ENCODE peak calls at places on chromosomes 12 and 14, in four cellular contexts. One of them, this sample, is unnamed.

GRCh38 chr12:10392394-10392930 is 2.6 kb upstream of the KLRK1 start:
- DNase-seq in aorta: peak; percentile 67
- DNase-seq in epithelial cell of prostate: peak; percentile 71
- DNase-seq in tibial nerve: peak; percentile 30
- DNase-seq in this sample: no peak

GRCh38 chr12:121175383-121176119 is 34.4 kb upstream of the P2RX4 start:
- DNase-seq in aorta: peak; percentile 54
- DNase-seq in epithelial cell of prostate: no peak
- DNase-seq in tibial nerve: no peak
- DNase-seq in this sample: no peak

GRCh38 chr12:12776261-12776660 is 9.2 kb upstream of the APOLD1 start:
- DNase-seq in aorta: no peak
- DNase-seq in epithelial cell of prostate: no peak
- DNase-seq in tibial nerve: no peak
- DNase-seq in this sample: no peak

GRCh38 chr12:64780531-64781373 is 21.5 kb upstream of the GNS start:
- DNase-seq in aorta: peak; percentile 60
- DNase-seq in epithelial cell of prostate: no peak
- DNase-seq in tibial nerve: no peak
- DNase-seq in this sample: peak; percentile 17

GRCh38 chr12:33628087-33628486 is 188.5 kb upstream of the SYT10 start:
- DNase-seq in aorta: no peak
- DNase-seq in epithelial cell of prostate: no peak
- DNase-seq in tibial nerve: no peak
- DNase-seq in this sample: no peak

GRCh38 chr12:91460457-91460856 is 277.8 kb upstream of the DCN start:
- DNase-seq in aorta: no peak
- DNase-seq in epithelial cell of prostate: no peak
- DNase-seq in tibial nerve: no peak
- DNase-seq in this sample: no peak

GRCh38 chr12:68176252-68176651 is 16.7 kb upstream of the IFNG start:
- DNase-seq in aorta: no peak
- DNase-seq in epithelial cell of prostate: no peak
- DNase-seq in tibial nerve: no peak
- DNase-seq in this sample: no peak

GRCh38 chr12:127803545-127803944 is 463.4 kb upstream of the TMEM132C start:
- DNase-seq in aorta: no peak
- DNase-seq in epithelial cell of prostate: no peak
- DNase-seq in tibial nerve: no peak
- DNase-seq in this sample: no peak

GRCh38 chr14:34258318-34258717 is 203.7 kb downstream of the SPTSSA start:
- DNase-seq in aorta: no peak
- DNase-seq in epithelial cell of prostate: no peak
- DNase-seq in tibial nerve: no peak
- DNase-seq in this sample: no peak

GRCh38 chr12:59429766-59430165 is 166.1 kb upstream of the SLC16A7 start:
- DNase-seq in aorta: no peak
- DNase-seq in epithelial cell of prostate: no peak
- DNase-seq in tibial nerve: no peak
- DNase-seq in this sample: no peak

GRCh38 chr14:93028724-93029076 is 87.0 kb downstream of the ITPK1 start:
- DNase-seq in aorta: no peak
- DNase-seq in epithelial cell of prostate: no peak
- DNase-seq in tibial nerve: no peak
- DNase-seq in this sample: no peak

GRCh38 chr12:53805801-53806200 is 54.0 kb upstream of the CISTR start:
- DNase-seq in aorta: no peak
- DNase-seq in epithelial cell of prostate: no peak
- DNase-seq in tibial nerve: no peak
- DNase-seq in this sample: no peak

GRCh38 chr14:104697892-104698583 is 8.6 kb downstream of the INF2 start:
- DNase-seq in aorta: no peak
- DNase-seq in epithelial cell of prostate: no peak
- DNase-seq in tibial nerve: no peak
- DNase-seq in this sample: no peak

GRCh38 chr14:99118046-99118721 is 153.8 kb downstream of the BCL11B start:
- DNase-seq in aorta: peak; percentile 27
- DNase-seq in epithelial cell of prostate: no peak
- DNase-seq in tibial nerve: no peak
- DNase-seq in this sample: no peak

GRCh38 chr14:72961579-72962335 is 35.5 kb downstream of the DCAF4 start:
- DNase-seq in aorta: no peak
- DNase-seq in epithelial cell of prostate: peak; percentile 45
- DNase-seq in tibial nerve: no peak
- DNase-seq in this sample: no peak

GRCh38 chr12:122646568-122647220 is 56.5 kb downstream of the HCAR2 start:
- DNase-seq in aorta: peak; percentile 57
- DNase-seq in epithelial cell of prostate: peak; percentile 37
- DNase-seq in tibial nerve: no peak
- DNase-seq in this sample: no peak

GRCh38 chr12:60168441-60168840 is 572.6 kb downstream of the SLC16A7 start:
- DNase-seq in aorta: no peak
- DNase-seq in epithelial cell of prostate: peak; percentile 12
- DNase-seq in tibial nerve: no peak
- DNase-seq in this sample: no peak

GRCh38 chr12:2341871-2342270 is 289.1 kb downstream of the CACNA1C start:
- DNase-seq in aorta: no peak
- DNase-seq in epithelial cell of prostate: no peak
- DNase-seq in tibial nerve: no peak
- DNase-seq in this sample: no peak

GRCh38 chr14:33851366-33851765 is 99.5 kb downstream of the EGLN3 start:
- DNase-seq in aorta: no peak
- DNase-seq in epithelial cell of prostate: no peak
- DNase-seq in tibial nerve: no peak
- DNase-seq in this sample: no peak

GRCh38 chr14:32397871-32398640 is 69.0 kb downstream of the AKAP6 start:
- DNase-seq in aorta: no peak
- DNase-seq in epithelial cell of prostate: no peak
- DNase-seq in tibial nerve: no peak
- DNase-seq in this sample: no peak

GRCh38 chr12:111715242-111715641 is 29.4 kb downstream of the ACAD10 start:
- DNase-seq in aorta: no peak
- DNase-seq in epithelial cell of prostate: no peak
- DNase-seq in tibial nerve: no peak
- DNase-seq in this sample: no peak

GRCh38 chr14:58238252-58239247 is 6.1 kb upstream of the PSMA3 start:
- DNase-seq in aorta: no peak
- DNase-seq in epithelial cell of prostate: no peak
- DNase-seq in tibial nerve: no peak
- DNase-seq in this sample: no peak

GRCh38 chr12:60035835-60036234 is 440.0 kb downstream of the SLC16A7 start:
- DNase-seq in aorta: no peak
- DNase-seq in epithelial cell of prostate: no peak
- DNase-seq in tibial nerve: no peak
- DNase-seq in this sample: no peak

GRCh38 chr12:257521-258321 is 4.9 kb downstream of the SLC6A13 start:
- DNase-seq in aorta: no peak
- DNase-seq in epithelial cell of prostate: no peak
- DNase-seq in tibial nerve: no peak
- DNase-seq in this sample: no peak

GRCh38 chr14:36784541-36784940 is 122.9 kb downstream of the PAX9 start:
- DNase-seq in aorta: no peak
- DNase-seq in epithelial cell of prostate: no peak
- DNase-seq in tibial nerve: no peak
- DNase-seq in this sample: no peak

GRCh38 chr12:53223391-53224267 is 8.4 kb downstream of the RARG start:
- DNase-seq in aorta: peak; percentile 79
- DNase-seq in epithelial cell of prostate: no peak
- DNase-seq in tibial nerve: no peak
- DNase-seq in this sample: peak; percentile 27

GRCh38 chr12:53659609-53660008 is 16.3 kb downstream of the ATP5MC2 start:
- DNase-seq in aorta: no peak
- DNase-seq in epithelial cell of prostate: no peak
- DNase-seq in tibial nerve: no peak
- DNase-seq in this sample: no peak

GRCh38 chr12:96810057-96810456 is 97.0 kb upstream of the NEDD1 start:
- DNase-seq in aorta: no peak
- DNase-seq in epithelial cell of prostate: peak; percentile 34
- DNase-seq in tibial nerve: no peak
- DNase-seq in this sample: no peak

GRCh38 chr14:23539209-23539866 is 12.2 kb downstream of the ZFHX2 start:
- DNase-seq in aorta: no peak
- DNase-seq in epithelial cell of prostate: no peak
- DNase-seq in tibial nerve: no peak
- DNase-seq in this sample: no peak

GRCh38 chr14:22200977-22201605 is 387.9 kb downstream of the DAD1 start:
- DNase-seq in aorta: no peak
- DNase-seq in epithelial cell of prostate: no peak
- DNase-seq in tibial nerve: no peak
- DNase-seq in this sample: no peak

GRCh38 chr12:44863867-44864266 is 12.2 kb downstream of the NELL2 start:
- DNase-seq in aorta: no peak
- DNase-seq in epithelial cell of prostate: no peak
- DNase-seq in tibial nerve: no peak
- DNase-seq in this sample: no peak

GRCh38 chr12:44873898-44874297 is 2.2 kb downstream of the NELL2 start:
- DNase-seq in aorta: no peak
- DNase-seq in epithelial cell of prostate: no peak
- DNase-seq in tibial nerve: no peak
- DNase-seq in this sample: no peak

GRCh38 chr12:44874981-44875416 is 1.1 kb downstream of the NELL2 start:
- DNase-seq in aorta: no peak
- DNase-seq in epithelial cell of prostate: no peak
- DNase-seq in tibial nerve: no peak
- DNase-seq in this sample: no peak

GRCh38 chr12:44875417-44875953 is 630 bp downstream of the NELL2 start:
- DNase-seq in aorta: peak; percentile 24
- DNase-seq in epithelial cell of prostate: no peak
- DNase-seq in tibial nerve: no peak
- DNase-seq in this sample: no peak

GRCh38 chr12:44869503-44869902 is 6.6 kb downstream of the NELL2 start:
- DNase-seq in aorta: no peak
- DNase-seq in epithelial cell of prostate: no peak
- DNase-seq in tibial nerve: no peak
- DNase-seq in this sample: no peak
- H3K27ac ChIP-seq in aorta: no peak overlapping the region
- H3K27ac ChIP-seq in epithelial cell of prostate: no peak overlapping the region
- H3K27ac ChIP-seq in tibial nerve: no peak overlapping the region
- H3K27ac ChIP-seq in this sample: no peak overlapping the region

GRCh38 chr12:93583993-93584392 is 11.5 kb downstream of the SOCS2 start:
- DNase-seq in aorta: no peak
- DNase-seq in epithelial cell of prostate: no peak
- DNase-seq in tibial nerve: no peak
- DNase-seq in this sample: no peak
- H3K27ac ChIP-seq in aorta: no peak overlapping the region
- H3K27ac ChIP-seq in epithelial cell of prostate: no peak overlapping the region
- H3K27ac ChIP-seq in tibial nerve: no peak overlapping the region
- H3K27ac ChIP-seq in this sample: no peak overlapping the region

DNA sequence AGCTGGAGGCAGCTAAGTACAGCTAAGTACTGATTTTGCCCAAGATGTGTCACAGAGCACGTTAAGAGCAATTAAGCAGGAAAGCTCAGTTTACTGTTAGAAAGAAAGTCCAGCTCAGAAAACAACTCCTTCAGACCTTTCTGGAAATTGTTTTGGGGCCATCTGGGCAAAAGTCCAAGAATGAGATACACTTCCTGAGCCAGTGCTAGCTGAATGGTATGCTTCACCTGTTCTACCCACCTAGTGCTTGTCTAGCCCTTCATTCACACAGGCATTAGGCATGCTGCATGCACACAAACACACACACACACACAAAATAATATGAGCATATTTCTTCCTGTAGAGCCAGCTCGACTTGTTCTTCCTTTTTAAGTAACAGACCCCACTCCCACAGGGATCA is 6.6 kb upstream of the IKZF4 start:
- DNase-seq in aorta: no peak
- DNase-seq in epithelial cell of prostate: no peak
- DNase-seq in tibial nerve: no peak
- DNase-seq in this sample: no peak
- H3K27ac ChIP-seq in aorta: no peak overlapping the region
- H3K27ac ChIP-seq in epithelial cell of prostate: no peak overlapping the region
- H3K27ac ChIP-seq in tibial nerve: no peak overlapping the region
- H3K27ac ChIP-seq in this sample: no peak overlapping the region

GRCh38 chr12:80825506-80825905 is 108.8 kb downstream of the MYF5 start:
- DNase-seq in aorta: no peak
- DNase-seq in epithelial cell of prostate: no peak
- DNase-seq in tibial nerve: no peak
- DNase-seq in this sample: no peak
- H3K27ac ChIP-seq in aorta: no peak overlapping the region
- H3K27ac ChIP-seq in epithelial cell of prostate: no peak overlapping the region
- H3K27ac ChIP-seq in tibial nerve: no peak overlapping the region
- H3K27ac ChIP-seq in this sample: no peak overlapping the region

GRCh38 chr14:96030136-96030760 is 8.9 kb upstream of the C14orf132 start:
- DNase-seq in aorta: no peak
- DNase-seq in epithelial cell of prostate: no peak
- DNase-seq in tibial nerve: no peak
- DNase-seq in this sample: no peak

GRCh38 chr14:96029089-96029650 is 10.0 kb upstream of the C14orf132 start:
- DNase-seq in aorta: no peak
- DNase-seq in epithelial cell of prostate: no peak
- DNase-seq in tibial nerve: no peak
- DNase-seq in this sample: no peak

GRCh38 chr14:96027356-96028335 is 11.5 kb upstream of the C14orf132 start:
- DNase-seq in aorta: no peak
- DNase-seq in epithelial cell of prostate: no peak
- DNase-seq in tibial nerve: no peak
- DNase-seq in this sample: no peak

GRCh38 chr14:96031691-96032090 is 7.5 kb upstream of the C14orf132 start:
- DNase-seq in aorta: no peak
- DNase-seq in epithelial cell of prostate: no peak
- DNase-seq in tibial nerve: no peak
- DNase-seq in this sample: no peak
- H3K27ac ChIP-seq in aorta: no peak overlapping the region
- H3K27ac ChIP-seq in epithelial cell of prostate: no peak overlapping the region
- H3K27ac ChIP-seq in tibial nerve: no peak overlapping the region
- H3K27ac ChIP-seq in this sample: no peak overlapping the region

DNA sequence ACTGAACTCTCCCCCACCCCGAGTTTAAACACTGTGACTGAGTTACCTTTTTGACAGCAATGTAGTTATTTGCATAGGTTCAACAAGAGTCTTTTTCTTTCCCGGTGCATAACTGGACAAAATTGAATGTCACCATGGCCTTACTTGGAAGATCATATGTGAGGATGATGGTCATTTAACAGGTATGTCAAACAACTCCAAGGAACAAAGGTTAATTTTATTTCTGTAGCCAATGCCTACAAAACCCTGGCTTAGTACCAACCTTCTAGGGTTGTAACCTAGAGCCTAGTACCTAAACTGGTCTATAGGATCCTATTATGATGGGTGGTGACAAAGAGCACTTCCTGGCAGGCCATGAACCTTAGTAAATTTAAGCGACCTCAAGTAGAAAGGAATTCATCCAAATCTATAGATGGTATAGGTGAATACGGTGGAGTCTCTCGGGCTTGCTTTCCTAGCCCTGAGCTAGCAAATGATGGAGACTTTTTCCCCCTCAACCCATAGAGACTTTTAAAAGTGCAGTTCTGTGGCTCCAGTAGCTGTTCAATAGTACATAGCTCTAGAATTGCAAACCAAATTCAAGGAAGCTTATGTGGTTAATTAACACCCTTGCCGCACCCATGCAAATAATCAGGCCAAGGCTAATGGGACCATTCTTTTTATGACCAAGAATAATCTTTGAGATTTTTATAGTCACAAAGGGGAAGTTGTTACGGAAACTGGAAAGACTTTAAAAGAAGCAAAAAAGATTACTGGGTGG is 89.0 kb downstream of the SLC38A1 start:
- DNase-seq in aorta: no peak
- DNase-seq in epithelial cell of prostate: no peak
- DNase-seq in tibial nerve: no peak
- DNase-seq in this sample: no peak
- H3K27ac ChIP-seq in aorta: no peak overlapping the region
- H3K27ac ChIP-seq in epithelial cell of prostate: no peak overlapping the region
- H3K27ac ChIP-seq in tibial nerve: no peak overlapping the region
- H3K27ac ChIP-seq in this sample: no peak overlapping the region

GRCh38 chr12:4287325-4288290 is 14.0 kb downstream of the CCND2 start:
- DNase-seq in aorta: no peak
- DNase-seq in epithelial cell of prostate: no peak
- DNase-seq in tibial nerve: no peak
- DNase-seq in this sample: no peak
- H3K27ac ChIP-seq in aorta: no peak overlapping the region
- H3K27ac ChIP-seq in epithelial cell of prostate: no peak overlapping the region
- H3K27ac ChIP-seq in tibial nerve: peak overlapping the region; percentile 85
- H3K27ac ChIP-seq in this sample: no peak overlapping the region

This sample was measured in substantia nigra.